ENCODE peak calls at places on chromosomes 6 and 20, in seven cellular contexts. P is GM23248; Z is spleen; E is naive thymus-derived CD4-positive, alpha-beta T cell; Y is prostate gland; V is HCT116; F is heart right ventricle. R is an unnamed sample. For H3K4me1, the result is how much of the 10 kb centered on the place peaks cover.

GRCh38 chr6:157530126-157530525 is 149.1 kb downstream of the ZDHHC14 start:
- DNase-seq in Z (no peak), Y (no peak), F (no peak), V (no peak), P (no peak), E (no peak), R (no peak)

GRCh38 chr20:24936526-24937407 is 12.3 kb upstream of the CST7 start:
- DNase-seq in P (no peak), Y (no peak), V (no peak), Z (peak), F (no peak), E (no peak), R (peak)

GRCh38 chr6:72683797-72684196 is 61.9 kb downstream of the KCNQ5 start:
- DNase-seq in Y (no peak), P (no peak), E (no peak), V (no peak), Z (no peak), F (no peak), R (no peak)

GRCh38 chr20:59360934-59361333 is 60.5 kb downstream of the EDN3 start:
- DNase-seq in V (no peak), Z (no peak), Y (no peak), P (no peak), E (no peak), F (no peak), R (no peak)

GRCh38 chr6:36340671-36341454 is 4.2 kb upstream of the BNIP5 start:
- DNase-seq in P (peak), E (peak), Z (peak), V (peak), Y (peak), F (peak), R (peak)

GRCh38 chr20:9884666-9885065 is 45.8 kb upstream of the PAK5 start:
- DNase-seq in Y (no peak), Z (no peak), P (peak), V (no peak), E (no peak), F (no peak), R (no peak)

GRCh38 chr6:138576303-138576702 is 77.0 kb upstream of the NHSL1 start:
- DNase-seq in Z (no peak), F (no peak), V (no peak), P (no peak), E (no peak), Y (no peak), R (no peak)

GRCh38 chr6:156719720-156720563 is 57.2 kb upstream of the ARID1B start:
- DNase-seq in Z (peak), F (peak), E (peak), Y (peak), V (peak), P (peak), R (peak)

GRCh38 chr20:63979549-63980316 is at the start of gene SAMD10:
- DNase-seq in P (peak), E (peak), F (peak), Z (peak), V (no peak), Y (no peak), R (peak)

GRCh38 chr6:1297746-1298145 is 14.2 kb upstream of the FOXQ1 start:
- DNase-seq in F (no peak), P (peak), V (no peak), E (no peak), Y (no peak), Z (no peak), R (peak)

GRCh38 chr20:11867286-11867921 is 50.3 kb upstream of the BTBD3 start:
- DNase-seq in Z (no peak), V (no peak), Y (no peak), P (peak), E (no peak), F (no peak), R (no peak)

GRCh38 chr6:147618927-147619326 is 110.4 kb downstream of the SAMD5 start:
- DNase-seq in P (peak), F (no peak), V (no peak), E (no peak), Z (no peak), Y (no peak), R (no peak)

GRCh38 chr6:36755435-36756348 is 58.1 kb downstream of the RAB44 start:
- DNase-seq in Z (no peak), F (no peak), V (no peak), P (peak), E (no peak), Y (no peak), R (peak)

GRCh38 chr6:117145940-117146339 is 119.4 kb upstream of the VGLL2 start:
- DNase-seq in P (no peak), V (no peak), F (no peak), E (no peak), Z (no peak), Y (no peak), R (no peak)

GRCh38 chr20:37973059-37973910 is 60.0 kb downstream of the TTI1 start:
- DNase-seq in Y (no peak), Z (no peak), V (no peak), E (no peak), F (no peak), P (no peak), R (no peak)

GRCh38 chr6:144215402-144215931 is 65.2 kb downstream of the STX11 start:
- DNase-seq in E (peak), P (peak), Z (peak), F (peak), Y (peak), V (no peak), R (no peak)

GRCh38 chr20:2604506-2604835 is 48.0 kb upstream of the NOP56 start:
- DNase-seq in F (no peak), E (no peak), P (no peak), Z (no peak), Y (no peak), V (no peak), R (no peak)

GRCh38 chr6:90478278-90478677 is 108.6 kb downstream of the MAP3K7 start:
- DNase-seq in V (no peak), E (no peak), F (no peak), Y (no peak), Z (no peak), P (no peak), R (no peak)

GRCh38 chr20:43389839-43390626 is 67.7 kb upstream of the SRSF6 start:
- DNase-seq in P (no peak), E (no peak), F (no peak), Y (no peak), V (no peak), Z (no peak), R (no peak)

GRCh38 chr6:130937942-130938604 is 110.9 kb downstream of the SMLR1 start:
- DNase-seq in P (peak), Y (no peak), V (peak), F (no peak), E (no peak), Z (no peak), R (peak)

GRCh38 chr6:101208152-101208551 is 185.4 kb upstream of the GRIK2 start:
- DNase-seq in V (no peak), P (no peak), Y (no peak), E (no peak), Z (no peak), F (no peak), R (no peak)

GRCh38 chr6:142820336-142821016 is 124.5 kb downstream of the HIVEP2 start:
- DNase-seq in Z (no peak), Y (no peak), P (no peak), F (no peak), V (no peak), E (no peak), R (no peak)

GRCh38 chr6:133764011-133764812 is 124.7 kb upstream of the TCF21 start:
- DNase-seq in E (no peak), P (peak), Z (no peak), Y (no peak), V (no peak), F (no peak), R (peak)

GRCh38 chr6:129444683-129445082 is 265.3 kb downstream of the ARHGAP18 start:
- DNase-seq in E (no peak), V (no peak), F (no peak), P (no peak), Y (no peak), Z (no peak), R (no peak)

GRCh38 chr20:19008497-19008896 is 194.9 kb downstream of the SCP2D1 start:
- DNase-seq in Z (no peak), F (no peak), V (no peak), Y (no peak), E (no peak), P (no peak), R (no peak)

GRCh38 chr6:76852776-76853175 is 610.5 kb downstream of the HTR1B start:
- DNase-seq in F (no peak), V (no peak), Y (no peak), E (no peak), Z (no peak), P (peak), R (no peak)

GRCh38 chr6:34490390-34491090 is 24.7 kb downstream of the PACSIN1 start:
- DNase-seq in P (peak), V (no peak), Y (no peak), Z (peak), F (no peak), E (no peak), R (no peak)

GRCh38 chr20:3679749-3680700 is 1.8 kb downstream of the ADAM33 start:
- DNase-seq in Y (no peak), P (peak), V (no peak), E (no peak), Z (no peak), F (peak), R (no peak)

GRCh38 chr6:10373642-10374359 is 41.1 kb downstream of the TFAP2A start:
- DNase-seq in F (no peak), Y (no peak), E (no peak), P (peak), Z (no peak), V (no peak), R (no peak)

GRCh38 chr20:62740286-62741141 is 31.9 kb downstream of the NTSR1 start:
- DNase-seq in F (peak), P (peak), E (peak), Z (peak), Y (no peak), V (peak), R (peak)

GRCh38 chr20:21312813-21313471 is 9.8 kb downstream of the XRN2 start:
- DNase-seq in V (no peak), Z (no peak), P (no peak), Y (no peak), E (no peak), F (no peak), R (no peak)

GRCh38 chr20:21309678-21310467 is 6.7 kb downstream of the XRN2 start:
- DNase-seq in Y (no peak), Z (no peak), P (no peak), E (no peak), F (no peak), V (no peak), R (no peak)

DNA sequence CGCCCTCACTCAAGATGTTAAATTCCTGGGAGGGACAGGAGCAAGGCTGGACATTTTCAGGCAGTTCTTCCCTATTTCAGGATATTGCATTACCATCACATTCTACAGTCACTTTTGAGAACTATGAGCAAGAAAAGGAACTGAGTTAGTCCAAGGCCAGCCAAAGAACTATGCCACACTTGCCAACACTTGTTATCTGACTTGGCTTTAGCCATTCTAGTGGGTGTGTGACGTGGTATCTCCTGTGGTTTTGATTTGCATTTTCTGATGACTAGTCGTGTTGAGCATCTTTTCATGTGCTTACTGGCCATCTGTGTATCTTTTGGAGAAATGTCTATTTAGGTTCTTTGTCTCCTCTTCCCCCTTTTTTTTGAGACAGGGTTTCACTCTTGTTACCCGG is 12.0 kb downstream of the XRN2 start:
- DNase-seq in V (no peak), Z (no peak), E (no peak), P (peak), F (no peak), Y (no peak), R (no peak)
- H3K4me1 ChIP-seq in V (under half), Z (under half), E (under half), P (under half), F (under half), Y (under half), R (under half)

DNA sequence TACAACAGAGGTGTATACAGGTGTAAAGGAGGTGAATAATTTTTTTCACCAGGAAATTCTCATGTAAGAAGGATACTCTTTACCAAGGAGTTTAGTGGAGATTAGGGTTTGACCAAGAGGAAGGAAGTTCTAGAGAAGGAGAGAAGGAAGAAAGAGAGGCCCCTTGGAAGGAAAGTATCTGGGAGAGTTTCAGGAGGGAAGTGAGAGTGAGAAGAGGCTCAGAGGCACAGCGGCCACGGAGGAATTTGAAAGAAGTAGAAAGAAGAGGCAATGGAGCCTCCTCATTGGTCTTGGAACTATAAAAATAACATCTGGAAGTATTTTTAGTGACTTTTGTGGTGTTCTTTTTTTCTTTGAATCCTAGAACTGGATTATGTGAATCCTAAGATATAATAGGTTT is 50.8 kb upstream of the MCUR1 start:
- DNase-seq in F (no peak), P (no peak), E (no peak), Y (no peak), Z (no peak), V (no peak), R (no peak)
- H3K27ac ChIP-seq in F (no peak), P (no peak), E (no peak), Y (no peak), Z (no peak), V (no peak), R (no peak)

GRCh38 chr6:27812078-27812804 is 100.0 kb downstream of the OR2B2 start:
- DNase-seq in P (no peak), F (no peak), V (no peak), Z (no peak), Y (no peak), E (no peak), R (no peak)
- H3K4me3 ChIP-seq in P (no peak), F (no peak), V (no peak), Z (no peak), Y (no peak), E (no peak), R (no peak)

DNA sequence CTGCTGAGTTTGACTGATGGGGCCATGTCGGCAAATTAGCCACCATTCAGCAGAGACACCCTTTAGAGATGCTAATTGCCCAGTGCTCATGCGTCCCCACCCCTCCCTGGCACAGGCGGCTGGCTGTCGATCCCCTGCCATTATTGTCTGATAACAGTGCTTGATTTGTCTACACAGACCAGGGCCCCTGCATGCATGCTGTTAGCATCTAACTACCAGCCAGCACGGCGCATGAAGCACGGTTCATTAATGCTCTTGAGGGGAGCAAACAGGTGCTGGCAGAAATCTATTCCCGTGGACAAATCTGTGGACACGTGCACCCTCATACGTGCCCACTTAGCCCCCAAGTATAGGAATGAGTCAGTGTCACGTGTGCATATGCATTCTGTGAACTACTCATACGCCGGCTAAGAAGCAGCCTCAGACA is 32.2 kb downstream of the KCNB1 start:
- DNase-seq in P (no peak), E (no peak), F (no peak), V (no peak), Y (no peak), Z (no peak), R (no peak)
- H3K4me1 ChIP-seq in P (under half), E (under half), F (under half), V (under half), Y (under half), Z (under half), R (under half)

DNA sequence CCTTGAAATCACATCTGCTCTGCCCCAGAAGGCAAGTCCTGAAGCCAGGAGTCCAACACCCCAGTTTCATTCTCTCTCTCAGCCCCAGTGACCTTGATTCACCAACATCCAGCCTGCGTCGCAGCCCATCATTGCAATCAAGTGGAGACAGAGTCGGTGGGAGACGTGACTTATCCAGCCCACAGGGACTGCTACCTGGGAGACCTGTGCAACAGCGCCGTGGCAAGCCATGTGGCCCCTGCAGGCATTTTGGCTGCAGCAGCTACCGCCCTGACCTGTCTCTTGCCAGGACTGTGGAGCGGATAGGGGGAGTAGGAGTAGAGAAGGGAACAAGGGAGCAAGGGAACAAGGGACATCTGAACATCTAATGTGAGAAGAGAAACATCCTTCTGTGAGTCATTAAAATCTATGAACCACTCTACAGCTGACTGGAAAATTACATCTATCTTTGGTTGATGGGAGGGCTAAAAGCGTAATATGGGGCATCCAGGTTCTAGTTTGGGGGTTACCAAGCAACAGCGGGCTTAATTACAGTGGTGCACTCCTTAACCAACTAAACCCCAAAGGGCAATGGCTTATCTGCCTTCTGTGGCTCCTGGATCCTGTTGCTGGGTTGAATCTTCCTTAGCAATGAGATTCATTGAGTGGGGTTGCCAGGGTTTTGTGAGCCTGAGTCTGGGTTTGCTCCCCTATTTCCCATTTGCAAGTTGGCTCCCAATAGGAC is 2.5 kb downstream of the LY6G6D start:
- DNase-seq in E (no peak), Z (no peak), F (no peak), P (no peak), Y (no peak), V (no peak), R (no peak)
- H3K27ac ChIP-seq in E (no peak), Z (no peak), F (no peak), P (no peak), Y (peak), V (no peak), R (no peak)

DNA sequence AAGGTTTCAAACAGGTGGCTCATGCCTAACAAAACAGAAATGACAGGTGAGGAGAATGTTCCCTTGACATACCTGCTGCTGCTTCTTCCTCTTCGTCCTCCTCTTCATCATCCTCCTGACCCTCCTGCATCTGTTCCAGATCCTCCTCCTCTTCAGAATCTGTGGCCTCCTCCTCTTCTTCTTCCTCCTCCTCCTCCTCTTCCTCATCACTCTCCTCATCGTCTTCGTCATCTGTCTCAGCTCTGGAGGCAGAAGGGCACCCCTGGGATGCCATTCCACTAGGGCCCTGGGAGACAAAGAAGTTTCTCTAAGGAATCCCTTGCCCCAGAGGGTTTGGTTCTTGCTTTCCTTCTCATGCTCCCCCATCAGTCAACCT is 2.4 kb upstream of the ZBTB22 start:
- DNase-seq in V (no peak), E (no peak), Z (no peak), P (no peak), F (no peak), Y (no peak), R (no peak)
- H3K4me3 ChIP-seq in V (no peak), E (no peak), Z (no peak), P (peak), F (no peak), Y (no peak), R (no peak)

GRCh38 chr6:162187168-162187935 is 540.2 kb downstream of the PRKN start:
- DNase-seq in F (no peak), E (no peak), V (no peak), Z (no peak), P (no peak), Y (no peak), R (no peak)

GRCh38 chr6:162179196-162179951 is 548.2 kb downstream of the PRKN start:
- DNase-seq in V (no peak), Z (no peak), P (no peak), Y (no peak), F (no peak), E (no peak), R (no peak)

GRCh38 chr6:162181741-162182401 is 545.7 kb downstream of the PRKN start:
- DNase-seq in V (no peak), F (no peak), Z (no peak), Y (no peak), E (no peak), P (peak), R (no peak)

GRCh38 chr6:162178666-162179065 is 548.9 kb downstream of the PRKN start:
- DNase-seq in Z (no peak), E (no peak), F (no peak), V (no peak), Y (no peak), P (no peak), R (no peak)

DNA sequence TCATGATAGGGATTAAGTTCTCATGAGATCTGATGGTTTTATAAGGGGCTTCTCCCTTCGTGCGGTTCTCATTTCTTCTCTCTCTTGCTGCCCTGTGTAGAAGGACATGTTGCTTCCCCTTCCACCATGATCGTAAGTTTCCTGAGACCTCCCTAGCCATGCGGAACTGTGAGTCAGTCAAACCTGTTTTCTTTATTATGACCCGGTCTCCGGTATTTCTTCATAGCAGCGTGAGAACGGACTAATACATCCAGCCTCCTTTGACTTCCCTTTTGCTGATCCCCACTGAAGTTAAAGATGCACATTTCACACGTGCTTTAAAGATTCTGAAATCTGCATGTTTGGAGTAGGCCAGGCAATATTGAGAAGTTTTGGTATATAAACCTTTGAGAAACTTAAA is 543.1 kb downstream of the PRKN start:
- DNase-seq in Y (no peak), V (no peak), F (no peak), Z (no peak), E (no peak), P (no peak), R (no peak)
- H3K4me1 ChIP-seq in Y (under half), V (under half), F (under half), Z (under half), E (under half), P (under half), R (under half)

GRCh38 chr6:30689985-30690384 is 799 bp downstream of the NRM start:
- DNase-seq in Y (no peak), F (no peak), E (no peak), Z (peak), P (no peak), V (no peak), R (no peak)
- H3K27ac ChIP-seq in Y (peak), F (peak), E (peak), Z (peak), P (peak), V (peak), R (no peak)

GRCh38 chr6:5850848-5851255 is 155.9 kb downstream of the NRN1 start:
- DNase-seq in P (no peak), V (no peak), Z (no peak), E (no peak), F (no peak), Y (no peak), R (no peak)

GRCh38 chr6:5846889-5847288 is 159.8 kb downstream of the NRN1 start:
- DNase-seq in P (no peak), Y (no peak), V (no peak), Z (no peak), E (no peak), F (no peak), R (no peak)

GRCh38 chr6:5855787-5856186 is 150.9 kb downstream of the NRN1 start:
- DNase-seq in Z (no peak), F (no peak), V (no peak), P (no peak), Y (no peak), E (no peak), R (no peak)

GRCh38 chr6:5854900-5855299 is 151.8 kb downstream of the NRN1 start:
- DNase-seq in Y (no peak), E (no peak), P (no peak), F (no peak), V (no peak), Z (no peak), R (no peak)

GRCh38 chr6:5851261-5851757 is 155.4 kb downstream of the NRN1 start:
- DNase-seq in Y (peak), E (peak), V (no peak), Z (peak), P (peak), F (peak), R (no peak)
- H3K4me3 ChIP-seq in Y (peak), E (peak), V (no peak), Z (peak), P (peak), F (no peak), R (no peak)

R was measured in SJSA1.